ENCODE peak calls at places on chromosomes 7 and 10, in ten cellular contexts. P, I, A, Y, F, C, R, O, H and V are unnamed samples.

GRCh38 chr10:33215154-33215553 is 119.3 kb downstream of the NRP1 start:
- DNase-seq in F (no peak), P (no peak), H (no peak), I (no peak), C (no peak), R (no peak), Y (no peak), O (no peak), A (no peak), V (no peak)

GRCh38 chr10:5545426-5545777 is 20.6 kb downstream of the CALML3 start:
- DNase-seq in H (no peak), C (no peak), F (no peak), Y (no peak), P (no peak), I (no peak), A (no peak), R (no peak), O (no peak), V (no peak)

GRCh38 chr10:31816318-31816717 is 112.3 kb downstream of the ARHGAP12 start:
- DNase-seq in R (no peak), Y (no peak), H (no peak), C (no peak), P (no peak), F (no peak), O (no peak), I (no peak), A (no peak), V (no peak)

GRCh38 chr7:47698386-47698785 is 116.5 kb upstream of the TNS3 start:
- DNase-seq in A (no peak), I (no peak), P (no peak), H (no peak), R (no peak), F (no peak), Y (no peak), C (no peak), O (no peak), V (no peak)

GRCh38 chr10:75611081-75611971 is 179.9 kb downstream of the LRMDA start:
- DNase-seq in P (no peak), A (no peak), I (no peak), H (no peak), O (no peak), C (no peak), Y (no peak), R (no peak), F (no peak), V (no peak)

GRCh38 chr10:91201213-91201996 is 19.1 kb upstream of the PCGF5 start:
- DNase-seq in A (no peak), O (no peak), C (no peak), H (no peak), R (peak), Y (peak), F (peak), P (no peak), I (no peak), V (no peak)

GRCh38 chr10:113924171-113924570 is 69.7 kb downstream of the NHLRC2 start:
- DNase-seq in C (no peak), I (no peak), P (no peak), Y (no peak), O (no peak), A (no peak), H (no peak), R (no peak), F (no peak), V (no peak)

GRCh38 chr10:845526-845925 is 86.0 kb downstream of the LARP4B start:
- DNase-seq in Y (no peak), O (no peak), C (no peak), I (no peak), A (no peak), F (no peak), P (no peak), H (no peak), R (no peak), V (no peak)

GRCh38 chr10:70809011-70809611 is 6.6 kb upstream of the SGPL1 start:
- DNase-seq in C (no peak), I (no peak), P (no peak), Y (no peak), O (no peak), A (no peak), H (no peak), F (no peak), R (no peak), V (no peak)

GRCh38 chr10:30562787-30563186 is 66.8 kb downstream of the LYZL2 start:
- DNase-seq in H (no peak), A (no peak), O (no peak), F (no peak), Y (no peak), P (no peak), I (no peak), C (no peak), R (peak), V (no peak)

GRCh38 chr7:140326116-140326928 is 72.0 kb downstream of the SLC37A3 start:
- DNase-seq in O (peak), I (peak), P (peak), A (no peak), F (peak), H (no peak), R (peak), Y (peak), C (peak), V (peak)

GRCh38 chr7:86965727-86966120 is 93.7 kb downstream of the ELAPOR2 start:
- DNase-seq in R (no peak), C (no peak), F (no peak), I (no peak), P (no peak), H (no peak), O (no peak), A (no peak), Y (no peak), V (no peak)

GRCh38 chr7:1176891-1177373 is 16.9 kb upstream of the ZFAND2A start:
- DNase-seq in F (peak), Y (peak), O (peak), C (peak), H (no peak), R (peak), A (peak), P (peak), I (peak), V (peak)

GRCh38 chr7:158094671-158095256 is 492.9 kb downstream of the PTPRN2 start:
- DNase-seq in O (no peak), C (no peak), H (no peak), R (no peak), P (no peak), Y (no peak), F (no peak), A (no peak), I (no peak), V (peak)

GRCh38 chr10:10892290-10892875 is 125.3 kb upstream of the CELF2 start:
- DNase-seq in C (no peak), A (no peak), R (no peak), F (no peak), Y (no peak), P (no peak), H (no peak), O (no peak), I (no peak), V (no peak)

GRCh38 chr10:7300327-7300726 is 110.5 kb downstream of the SFMBT2 start:
- DNase-seq in A (no peak), H (no peak), F (no peak), P (no peak), C (no peak), O (no peak), R (no peak), Y (no peak), I (no peak), V (no peak)

GRCh38 chr7:50112250-50112649 is 19.2 kb upstream of the ZPBP start:
- DNase-seq in C (no peak), R (no peak), P (no peak), H (no peak), O (no peak), Y (no peak), I (no peak), A (no peak), F (no peak), V (no peak)

GRCh38 chr10:92279297-92279696 is 11.6 kb downstream of the CPEB3 start:
- DNase-seq in H (no peak), F (no peak), Y (no peak), R (no peak), O (no peak), P (no peak), C (no peak), I (no peak), A (no peak), V (no peak)

GRCh38 chr10:132240156-132240555 is 53.4 kb downstream of the DPYSL4 start:
- DNase-seq in F (no peak), R (no peak), O (no peak), Y (no peak), P (no peak), H (no peak), I (no peak), A (no peak), C (no peak), V (no peak)

GRCh38 chr7:148712610-148713330 is 14.1 kb downstream of the CUL1 start:
- DNase-seq in H (no peak), P (no peak), F (no peak), R (no peak), C (no peak), I (no peak), A (no peak), Y (no peak), O (no peak), V (no peak)

GRCh38 chr10:132331956-132332749 is at the start of gene LRRC27:
- DNase-seq in F (peak), Y (peak), H (peak), C (peak), P (no peak), A (peak), I (peak), R (peak), O (peak), V (peak)